ENCODE peak calls at places on chromosome 5, in five cellular contexts. R is spleen, W is heart right ventricle, I is AG04450, U is left lung. K is an unnamed sample.

GRCh38 chr5:169149317-169149716 is 151.6 kb downstream of the SLIT3 start:
- DNase-seq in W (no peak), I (no peak), U (no peak), R (no peak), K (no peak)

GRCh38 chr5:55236800-55237199 is 3.4 kb upstream of the CCNO start:
- DNase-seq in U (no peak), R (no peak), I (no peak), W (no peak), K (no peak)

GRCh38 chr5:177446184-177447065 is at the start of gene PRR7:
- DNase-seq in I (no peak), R (peak), W (peak), U (no peak), K (no peak)

GRCh38 chr5:159099049-159099760 is 511 bp downstream of the EBF1 start:
- DNase-seq in U (no peak), W (peak), I (no peak), R (peak), K (no peak)

GRCh38 chr5:119449882-119450281 is 2.4 kb upstream of the HSD17B4 start:
- DNase-seq in W (no peak), R (no peak), U (no peak), I (no peak), K (no peak)

GRCh38 chr5:175689147-175689991 is 31.5 kb downstream of the HRH2 start:
- DNase-seq in W (no peak), I (no peak), R (peak), U (peak), K (peak)

GRCh38 chr5:107564896-107565295 is 105.8 kb downstream of the EFNA5 start:
- DNase-seq in W (no peak), U (no peak), I (no peak), R (no peak), K (no peak)

GRCh38 chr5:119315516-119315949 is 40.3 kb upstream of the TNFAIP8 start:
- DNase-seq in R (peak), I (no peak), U (no peak), W (no peak), K (no peak)

GRCh38 chr5:175823731-175824525 is 47.5 kb upstream of the CPLX2 start:
- DNase-seq in U (no peak), W (no peak), R (no peak), I (no peak), K (no peak)

GRCh38 chr5:122180146-122180712 is 50.9 kb downstream of the ZNF474 start:
- DNase-seq in W (no peak), R (no peak), I (no peak), U (no peak), K (no peak)

GRCh38 chr5:80736730-80737129 is 81.9 kb upstream of the DHFR start:
- DNase-seq in W (no peak), R (no peak), I (no peak), U (no peak), K (no peak)

GRCh38 chr5:65072836-65073620 is 304.3 kb downstream of the CWC27 start:
- DNase-seq in U (no peak), I (no peak), W (no peak), R (peak), K (no peak)

GRCh38 chr5:172425402-172425801 is 28.9 kb downstream of the SH3PXD2B start:
- DNase-seq in R (no peak), U (no peak), W (no peak), I (no peak), K (peak)
- H3K27ac ChIP-seq in R (no peak), U (peak), W (no peak), I (no peak), K (peak)

GRCh38 chr5:167208911-167209310 is 1082.5 kb upstream of the WWC1 start:
- DNase-seq in U (no peak), R (no peak), I (no peak), W (no peak), K (no peak)
- TF ChIP-seq CTCF in U (no peak), R (no peak), I (no peak), W (no peak), K (no peak)

DNA sequence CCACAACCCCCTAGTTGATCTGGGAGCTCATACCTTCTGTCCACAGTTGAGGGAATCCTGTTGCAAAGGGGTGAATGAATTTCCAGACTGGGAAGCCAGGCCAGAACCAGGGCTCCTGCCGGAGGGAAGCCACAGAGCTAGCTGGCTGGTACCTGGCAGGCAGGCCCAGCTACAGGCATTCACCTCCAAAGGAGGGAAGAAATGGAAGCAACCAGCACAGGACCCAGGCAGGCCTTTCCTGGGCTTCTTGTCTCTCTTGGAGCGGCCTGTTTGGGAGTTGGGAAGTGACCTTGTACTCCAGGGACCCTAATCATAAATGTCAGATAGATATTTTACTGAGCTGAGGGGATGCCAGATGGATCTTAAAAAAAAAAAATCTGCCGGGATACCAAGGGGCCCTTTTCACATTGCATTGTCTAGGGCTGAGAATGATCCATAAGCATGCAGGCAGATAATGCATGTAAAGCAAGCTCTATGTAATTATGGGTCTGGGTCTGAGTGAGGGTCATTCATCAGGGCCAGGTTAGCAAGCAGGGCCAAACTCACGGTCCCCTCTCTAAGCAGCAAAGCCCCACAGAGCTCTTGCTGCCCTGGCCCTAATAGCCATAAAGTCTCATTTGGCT is 8.4 kb downstream of the NR2F1 start:
- DNase-seq in R (no peak), I (no peak), W (no peak), U (no peak), K (no peak)
- H3K27ac ChIP-seq in R (no peak), I (peak), W (no peak), U (peak), K (no peak)

GRCh38 chr5:150302301-150303069 is at the start of gene ARSI:
- DNase-seq in U (peak), W (peak), I (peak), R (peak), K (peak)
- TF ChIP-seq CTCF in U (no peak), W (peak), I (peak), R (no peak), K (no peak)

GRCh38 chr5:135033866-135034185 is 202 bp downstream of the PITX1 start:
- DNase-seq in U (no peak), W (no peak), R (no peak), I (no peak), K (no peak)

GRCh38 chr5:135031813-135032612 is 2.0 kb downstream of the PITX1 start:
- DNase-seq in R (no peak), I (no peak), W (no peak), U (no peak), K (no peak)

GRCh38 chr5:135034186-135034962 is at the start of gene PITX1:
- DNase-seq in U (no peak), R (no peak), I (peak), W (no peak), K (no peak)

GRCh38 chr5:135032613-135033025 is 1.4 kb downstream of the PITX1 start:
- DNase-seq in R (no peak), U (no peak), I (no peak), W (no peak), K (no peak)

DNA sequence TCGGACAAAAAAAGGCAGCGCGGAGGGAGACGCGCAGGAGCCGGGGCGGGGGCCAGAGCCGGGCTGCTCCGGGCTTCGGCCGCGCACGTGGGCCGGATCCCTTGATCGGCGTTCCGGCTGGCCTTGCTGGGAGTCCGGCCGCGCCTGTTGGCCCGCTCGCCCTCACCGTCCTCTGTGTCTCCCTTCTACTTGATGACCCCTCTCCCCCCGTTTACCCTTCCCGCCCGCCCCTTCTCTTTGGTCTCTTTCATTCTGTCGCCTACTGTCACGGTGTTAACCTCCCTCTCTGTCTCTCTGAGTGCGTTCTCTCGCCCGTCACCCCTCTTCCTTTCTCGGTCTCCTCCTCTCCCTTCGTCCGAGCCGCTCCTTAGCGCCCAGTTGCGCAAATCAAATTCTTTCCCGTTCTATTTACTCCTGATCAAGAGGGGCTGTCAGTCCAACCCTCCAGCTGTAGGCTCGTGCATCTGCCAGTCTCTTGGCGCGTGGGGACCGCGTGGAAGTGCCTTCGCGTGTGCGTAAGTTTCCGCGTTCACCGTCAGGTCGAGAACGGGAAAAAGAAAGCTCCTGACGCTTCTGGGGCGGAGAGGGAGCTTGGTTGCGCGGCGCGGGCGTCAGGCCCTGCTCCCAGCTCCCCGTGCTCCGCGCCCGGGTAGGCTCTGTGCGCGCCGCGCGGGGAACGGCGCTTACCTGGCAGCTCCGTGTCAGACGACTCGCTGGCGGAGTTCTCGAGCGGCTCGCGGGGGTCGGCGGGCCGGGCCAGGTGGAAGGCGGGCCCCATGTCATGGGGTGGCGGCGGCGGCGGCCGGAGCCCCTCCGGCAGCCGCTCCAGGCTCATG is 784 bp downstream of the PITX1 start:
- DNase-seq in U (no peak), I (peak), R (no peak), W (no peak), K (no peak)
- H3K27ac ChIP-seq in U (no peak), I (peak), R (no peak), W (no peak), K (no peak)

DNA sequence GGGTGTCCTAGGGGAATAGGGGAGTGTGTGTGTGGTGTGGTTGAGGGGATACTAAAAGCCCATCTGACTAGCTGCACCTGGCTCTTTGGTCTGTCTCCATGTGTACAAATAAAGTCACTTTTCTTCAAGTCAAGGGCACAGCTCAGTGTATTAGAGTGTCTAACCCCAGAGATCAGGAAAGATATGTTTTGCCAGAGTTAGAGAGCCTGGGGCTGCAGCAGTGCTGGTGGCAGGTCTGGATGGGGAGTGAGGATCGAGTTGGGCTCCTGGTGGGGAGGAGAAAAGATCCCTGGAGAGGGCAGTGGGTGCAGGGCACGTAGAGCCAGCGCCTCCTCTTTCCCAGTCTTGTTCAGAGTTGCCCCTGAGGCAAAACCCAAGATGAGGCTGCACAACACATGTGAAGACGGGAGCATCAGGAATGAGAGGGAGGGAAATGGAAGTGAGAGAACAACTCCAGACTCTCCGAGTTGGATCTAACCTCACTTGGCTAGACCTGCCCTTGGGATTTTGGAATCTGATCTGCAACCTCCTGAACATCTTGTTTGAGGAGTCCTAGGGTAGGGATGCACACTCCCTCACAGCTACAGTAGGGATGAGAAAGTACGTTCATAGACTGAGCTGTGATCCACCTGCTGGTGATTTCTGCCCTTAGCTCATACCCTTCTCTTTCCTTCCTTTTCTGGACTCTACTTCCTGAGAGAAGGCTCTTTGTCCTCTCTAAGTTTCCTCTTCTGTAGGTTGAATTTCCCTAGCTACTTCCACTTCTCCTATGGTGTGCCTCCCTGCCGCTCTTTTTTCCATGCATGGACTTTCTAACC is 309.9 kb downstream of the ZSWIM6 start:
- DNase-seq in U (no peak), W (no peak), R (no peak), I (no peak), K (no peak)
- TF ChIP-seq CTCF in U (no peak), W (peak), R (no peak), I (peak), K (no peak)

DNA sequence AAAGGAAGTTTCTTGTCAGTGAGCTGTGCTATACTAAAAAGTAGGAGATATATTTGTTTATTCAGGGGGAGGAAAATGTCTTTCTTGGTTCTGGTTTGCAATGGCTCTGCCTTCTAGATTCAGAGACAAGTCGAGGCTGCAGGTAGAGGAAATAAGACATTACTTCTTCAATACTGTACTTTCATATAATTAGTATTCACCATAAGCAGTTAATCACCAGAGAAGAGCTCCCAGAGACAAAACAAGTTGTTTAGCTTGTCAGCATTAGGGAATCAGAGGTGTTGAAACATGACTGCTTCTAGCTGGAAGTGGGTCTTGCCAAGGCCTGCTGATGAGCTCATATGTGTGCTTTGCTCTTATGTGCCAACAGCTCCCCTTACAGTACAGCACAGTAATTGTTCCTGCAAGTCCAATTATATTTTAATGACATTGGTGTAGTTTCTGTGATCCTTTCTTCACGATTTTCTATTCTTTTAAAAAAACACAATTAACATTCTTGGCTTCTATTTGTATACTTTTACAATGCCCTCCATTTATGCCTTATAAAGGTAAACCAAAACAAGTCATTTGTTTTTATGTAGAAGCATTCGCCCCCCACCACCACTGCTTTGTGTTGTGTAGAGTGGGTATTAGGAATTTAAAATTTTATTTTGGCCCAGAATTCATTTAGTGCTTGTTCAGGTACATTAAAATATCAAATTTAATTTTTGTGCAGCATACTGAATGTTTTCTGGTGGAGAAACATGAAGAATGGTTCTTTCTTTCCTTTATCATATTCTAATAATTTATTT is 112.2 kb downstream of the RPS23 start:
- DNase-seq in I (peak), U (peak), W (peak), R (no peak), K (peak)
- H3K27ac ChIP-seq in I (no peak), U (peak), W (peak), R (peak), K (peak)

GRCh38 chr5:28770307-28770706 is 1731.9 kb upstream of the CDH9 start:
- DNase-seq in I (no peak), R (no peak), W (no peak), U (no peak), K (no peak)

DNA sequence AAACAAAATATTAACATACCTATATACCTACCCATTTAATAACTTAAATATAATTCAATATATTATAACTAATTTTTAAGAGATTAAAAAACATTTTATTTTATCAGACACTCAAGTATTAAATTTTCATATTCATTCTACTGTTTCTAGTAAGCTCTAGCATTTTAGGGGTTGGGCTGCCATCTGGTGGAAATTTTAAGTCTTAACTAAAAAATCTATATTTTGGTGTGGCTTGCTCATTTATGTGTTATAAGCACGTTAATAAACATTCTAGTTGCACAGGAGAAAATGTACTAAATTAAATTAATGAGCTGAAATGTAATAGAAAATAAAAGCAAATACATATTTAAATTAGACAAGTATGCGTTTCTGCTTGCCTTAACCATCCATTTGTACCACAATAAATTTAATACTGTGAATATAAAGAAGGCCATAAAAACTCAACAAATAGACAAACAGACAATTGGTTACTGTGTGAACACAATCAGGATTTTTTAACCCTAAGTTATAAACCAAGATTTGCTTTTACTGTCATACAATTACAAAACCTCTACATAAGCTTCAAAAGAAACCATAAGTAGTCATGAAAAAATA is 1728.3 kb upstream of the CDH9 start:
- DNase-seq in R (no peak), U (no peak), W (no peak), I (no peak), K (no peak)
- TF ChIP-seq CTCF in R (no peak), U (peak), W (peak), I (peak), K (peak)

GRCh38 chr5:138339464-138339863 is 1.4 kb downstream of the FAM53C start:
- DNase-seq in U (no peak), W (no peak), I (no peak), R (no peak), K (no peak)
- H3K27ac ChIP-seq in U (peak), W (peak), I (no peak), R (peak), K (peak)

DNA sequence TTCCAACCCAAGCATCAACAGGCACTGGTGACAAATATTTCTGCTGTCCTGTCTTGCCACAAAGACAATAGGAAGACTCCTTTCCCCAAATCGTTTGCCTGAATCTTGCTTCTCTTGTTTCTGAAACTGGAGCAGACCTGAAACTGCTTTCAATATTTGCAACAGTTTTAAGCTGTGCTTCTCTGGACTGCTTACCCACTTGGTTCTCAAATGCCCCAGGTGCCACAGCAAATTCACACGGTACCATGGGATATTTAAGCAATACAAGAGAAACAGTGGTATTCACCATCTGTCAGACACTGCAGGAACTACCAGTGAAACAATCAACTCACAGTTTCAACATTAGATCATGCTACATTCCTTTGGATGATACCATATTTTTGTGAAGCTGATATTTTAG is 309.4 kb downstream of the PARP8 start:
- DNase-seq in U (no peak), R (no peak), I (no peak), W (no peak), K (no peak)
- TF ChIP-seq CTCF in U (no peak), R (no peak), I (no peak), W (no peak), K (no peak)

K was measured in coronary artery.